ENCODE peak calls at places on chromosomes 12 and 14, in six cellular contexts. A is iPS-NIHi11; P is colonic mucosa; X is GM23338; D is HFFc6; U is activated T-helper 1 cell treated with anti-CD3 and anti-CD28 coated beads, Interleukin-2, amount 50 U/mL, for 16 hours. H is an unnamed sample.

GRCh38 chr14:68392393-68393085 is 400.3 kb downstream of the ZFP36L1 start:
- DNase-seq in A (no peak), P (peak), X (no peak), D (no peak), U (no peak), H (peak)

GRCh38 chr14:56138987-56139386 is 20.8 kb downstream of the PELI2 start:
- DNase-seq in A (no peak), P (no peak), X (peak), D (no peak), U (no peak), H (no peak)

GRCh38 chr14:75968461-75968860 is 13.3 kb downstream of the TGFB3 start:
- DNase-seq in A (no peak), P (no peak), X (no peak), D (no peak), U (no peak), H (peak)

GRCh38 chr14:104349950-104350349 is 211.6 kb downstream of the KIF26A start:
- DNase-seq in A (no peak), P (no peak), X (no peak), D (no peak), U (no peak), H (no peak)

GRCh38 chr12:11722071-11722470 is 72.6 kb downstream of the ETV6 start:
- DNase-seq in A (no peak), P (no peak), X (no peak), D (no peak), U (no peak), H (no peak)

GRCh38 chr12:109735051-109735521 is 21.5 kb downstream of the FAM222A start:
- DNase-seq in A (no peak), P (no peak), X (no peak), D (no peak), U (no peak), H (no peak)

GRCh38 chr12:15522574-15523187 is 200.4 kb downstream of the PTPRO start:
- DNase-seq in A (peak), P (no peak), X (peak), D (peak), U (no peak), H (peak)

GRCh38 chr12:127588224-127588623 is 678.7 kb upstream of the TMEM132C start:
- DNase-seq in A (no peak), P (peak), X (peak), D (peak), U (no peak), H (no peak)

GRCh38 chr12:188910-189621 is 24.9 kb downstream of the SLC6A12 start:
- DNase-seq in A (peak), P (no peak), X (peak), D (peak), U (no peak), H (peak)

GRCh38 chr14:20675669-20676068 is 8.7 kb upstream of the RNASE4 start:
- DNase-seq in A (no peak), P (no peak), X (no peak), D (no peak), U (no peak), H (no peak)

GRCh38 chr14:53953002-53953827 is 3.4 kb downstream of the BMP4 start:
- DNase-seq in A (peak), P (peak), X (peak), D (peak), U (no peak), H (peak)

GRCh38 chr14:55580401-55581010 is 499 bp downstream of the KTN1 start:
- DNase-seq in A (peak), P (peak), X (peak), D (no peak), U (peak), H (peak)

GRCh38 chr14:68622856-68623255 is 170.0 kb downstream of the ZFP36L1 start:
- DNase-seq in A (no peak), P (peak), X (no peak), D (no peak), U (no peak), H (peak)

GRCh38 chr12:80872053-80872452 is 65.7 kb downstream of the LIN7A start:
- DNase-seq in A (no peak), P (no peak), X (no peak), D (no peak), U (no peak), H (no peak)

GRCh38 chr14:41607966-41608663 is 1.4 kb downstream of the LRFN5 start:
- DNase-seq in A (no peak), P (peak), X (peak), D (no peak), U (no peak), H (peak)

GRCh38 chr12:123492290-123492689 is 34.4 kb downstream of the SNRNP35 start:
- DNase-seq in A (no peak), P (no peak), X (no peak), D (no peak), U (no peak), H (no peak)

GRCh38 chr12:53052419-53053222 is 2.8 kb downstream of the TNS2 start:
- DNase-seq in A (no peak), P (peak), X (no peak), D (peak), U (no peak), H (peak)

GRCh38 chr12:94272280-94272679 is 123.9 kb downstream of the PLXNC1 start:
- DNase-seq in A (no peak), P (no peak), X (no peak), D (no peak), U (no peak), H (no peak)

GRCh38 chr12:6538420-6539275 is 4.3 kb downstream of the GAPDH start:
- DNase-seq in A (no peak), P (no peak), X (peak), D (peak), U (no peak), H (no peak)

H was measured in left kidney.